ENCODE peak calls at places on chromosomes 11 and 22, in five cellular contexts. Y is NCI-H187, Z is fibroblast of lung, I is kidney glomerular epithelial cell, O is fibroblast of the conjunctiva. J is an unnamed sample.

GRCh38 chr22:43345761-43346261 is 2.6 kb upstream of the SCUBE1 start:
- DNase-seq in O (no peak), Z (no peak), Y (no peak), I (no peak), J (no peak)

GRCh38 chr22:35961480-35961902 is 67.1 kb downstream of the RBFOX2 start:
- DNase-seq in I (peak; percentile 92), O (peak; percentile 22), Y (no peak), Z (peak; percentile 66), J (no peak)

GRCh38 chr22:19042285-19043110 is 79.7 kb downstream of the DGCR2 start:
- DNase-seq in Z (no peak), O (no peak), Y (no peak), I (no peak), J (no peak)

GRCh38 chr22:27258773-27259172 is 542.8 kb downstream of the MN1 start:
- DNase-seq in Y (no peak), Z (no peak), I (no peak), O (no peak), J (no peak)

GRCh38 chr22:19723990-19724827 is 870 bp downstream of the GP1BB start:
- DNase-seq in Y (no peak), I (peak; percentile 21), O (no peak), Z (no peak), J (no peak)

GRCh38 chr11:36569095-36569494 is 1.3 kb downstream of the RAG1 start:
- DNase-seq in O (no peak), Z (no peak), Y (no peak), I (no peak), J (no peak)

GRCh38 chr22:37063436-37064420 is 12.2 kb downstream of the KCTD17 start:
- DNase-seq in Y (peak; percentile 2), I (no peak), O (no peak), Z (no peak), J (no peak)

GRCh38 chr11:41245704-41246398 is 213.6 kb downstream of the LRRC4C start:
- DNase-seq in I (no peak), Z (no peak), Y (no peak), O (no peak), J (no peak)

GRCh38 chr11:87366346-87366745 is 328.6 kb downstream of the TMEM135 start:
- DNase-seq in Z (no peak), Y (no peak), I (no peak), O (no peak), J (no peak)

GRCh38 chr11:113331436-113331835 is 17.1 kb downstream of the TTC12 start:
- DNase-seq in Z (no peak), O (no peak), I (no peak), Y (no peak), J (no peak)

GRCh38 chr22:47587861-47588582 is 825.6 kb downstream of the TBC1D22A start:
- DNase-seq in I (no peak), O (no peak), Y (no peak), Z (no peak), J (no peak)

GRCh38 chr11:3669742-3670183 is 1.4 kb downstream of the CHRNA10 start:
- DNase-seq in I (no peak), Y (no peak), O (no peak), Z (no peak), J (no peak)

GRCh38 chr11:129698212-129698611 is 117.4 kb upstream of the TMEM45B start:
- DNase-seq in I (no peak), Z (no peak), O (no peak), Y (no peak), J (no peak)

GRCh38 chr11:78350101-78350645 is 67.4 kb downstream of the GAB2 start:
- DNase-seq in O (no peak), I (no peak), Y (no peak), Z (peak; percentile 78), J (peak; percentile 22)

GRCh38 chr22:38698407-38699094 is 2.2 kb downstream of the JOSD1 start:
- DNase-seq in Y (no peak), I (no peak), Z (no peak), O (no peak), J (no peak)

GRCh38 chr11:92332986-92333385 is 108.4 kb downstream of the FAT3 start:
- DNase-seq in Z (peak; percentile 89), I (no peak), O (no peak), Y (no peak), J (no peak)

GRCh38 chr22:43425976-43426785 is 14.4 kb downstream of the MPPED1 start:
- DNase-seq in Z (no peak), I (no peak), Y (no peak), O (no peak), J (no peak)

GRCh38 chr22:40487663-40488249 is 117.4 kb downstream of the SGSM3 start:
- DNase-seq in O (no peak), Z (peak; percentile 61), Y (no peak), I (peak; percentile 51), J (peak; percentile 29)

GRCh38 chr22:30742291-30743256 is 47.9 kb downstream of the OSBP2 start:
- DNase-seq in Z (peak; percentile 35), O (no peak), I (no peak), Y (no peak), J (no peak)

GRCh38 chr11:66592457-66593302 is at the start of the genes CCDC87 and CCS:
- DNase-seq in Y (peak; percentile 86), O (peak; percentile 94), I (peak; percentile 90), Z (peak; percentile 95), J (peak; percentile 97)

GRCh38 chr11:111457731-111458368 is 54.3 kb downstream of the BTG4 start:
- DNase-seq in I (no peak), O (no peak), Y (no peak), Z (no peak), J (no peak)

J was measured in naive B cell.